ENCODE peak calls at places on chromosomes 6 and 20, in eight cellular contexts. F, B, H, C, D, J, K and V are unnamed samples.

GRCh38 chr6:5471044-5471443 is 209.7 kb downstream of the FARS2 start:
- DNase-seq in F (peak; percentile 45), B (peak; percentile 78), H (peak; percentile 70), C (peak; percentile 58), D (peak; percentile 83), J (no peak), K (no peak), V (peak; percentile 75)

GRCh38 chr6:79947191-79948173 is at the start of gene ELOVL4:
- DNase-seq in F (peak; percentile 50), B (peak; percentile 85), H (peak; percentile 78), C (peak; percentile 62), D (peak; percentile 78), J (no peak), K (peak; percentile 78), V (peak; percentile 90)

GRCh38 chr20:39117486-39117885 is 155.3 kb downstream of the DHX35 start:
- DNase-seq in F (no peak), B (no peak), H (peak; percentile 65), C (no peak), D (peak; percentile 54), J (no peak), K (no peak), V (peak; percentile 30)

GRCh38 chr6:132190815-132191175 is 210.5 kb downstream of the MOXD1 start:
- DNase-seq in F (no peak), B (no peak), H (peak; percentile 83), C (no peak), D (peak; percentile 85), J (no peak), K (no peak), V (no peak)

GRCh38 chr6:44999066-44999465 is 329.1 kb upstream of the RUNX2 start:
- DNase-seq in F (no peak), B (no peak), H (no peak), C (no peak), D (no peak), J (no peak), K (no peak), V (no peak)

GRCh38 chr20:4949833-4950178 is 51.5 kb downstream of the SLC23A2 start:
- DNase-seq in F (no peak), B (peak; percentile 28), H (peak; percentile 70), C (no peak), D (peak; percentile 73), J (no peak), K (no peak), V (peak; percentile 31)

GRCh38 chr6:158046201-158047119 is 64.8 kb downstream of the SYNJ2 start:
- DNase-seq in F (no peak), B (no peak), H (no peak), C (peak; percentile 17), D (no peak), J (no peak), K (no peak), V (no peak)

GRCh38 chr20:36248836-36249235 is 12.6 kb downstream of the AAR2 start:
- DNase-seq in F (no peak), B (no peak), H (no peak), C (no peak), D (no peak), J (no peak), K (no peak), V (no peak)

GRCh38 chr6:72955666-72956065 is 269.6 kb downstream of the KHDC1L start:
- DNase-seq in F (no peak), B (no peak), H (peak; percentile 44), C (no peak), D (no peak), J (no peak), K (no peak), V (no peak)

GRCh38 chr20:5482791-5483190 is 166.0 kb upstream of the PROKR2 start:
- DNase-seq in F (no peak), B (no peak), H (peak; percentile 62), C (no peak), D (peak; percentile 54), J (no peak), K (no peak), V (no peak)

GRCh38 chr20:57473246-57474042 is 51.5 kb downstream of the CTCFL start:
- DNase-seq in F (no peak), B (no peak), H (peak; percentile 29), C (no peak), D (peak; percentile 59), J (no peak), K (no peak), V (no peak)

GRCh38 chr6:21594427-21595264 is 1.1 kb downstream of the SOX4 start:
- DNase-seq in F (peak; percentile 55), B (peak; percentile 76), H (peak; percentile 71), C (peak; percentile 79), D (peak; percentile 83), J (no peak), K (peak; percentile 61), V (peak; percentile 48)

GRCh38 chr20:31572042-31572700 is 32.9 kb upstream of the ID1 start:
- DNase-seq in F (no peak), B (no peak), H (no peak), C (no peak), D (no peak), J (no peak), K (no peak), V (no peak)

GRCh38 chr6:39453956-39454524 is 131.5 kb upstream of the KCNK16 start:
- DNase-seq in F (no peak), B (no peak), H (no peak), C (no peak), D (no peak), J (no peak), K (no peak), V (no peak)

GRCh38 chr20:41047279-41047974 is 18.8 kb downstream of the TOP1 start:
- DNase-seq in F (no peak), B (no peak), H (no peak), C (no peak), D (no peak), J (no peak), K (no peak), V (no peak)

GRCh38 chr20:6579824-6580223 is 187.7 kb upstream of the BMP2 start:
- DNase-seq in F (no peak), B (no peak), H (no peak), C (no peak), D (no peak), J (no peak), K (no peak), V (no peak)

GRCh38 chr6:44043479-44044153 is 83.6 kb downstream of the MRPL14 start:
- DNase-seq in F (no peak), B (no peak), H (peak; percentile 60), C (no peak), D (no peak), J (no peak), K (no peak), V (peak; percentile 62)

GRCh38 chr6:128507337-128508310 is 12.8 kb downstream of the PTPRK start:
- DNase-seq in F (no peak), B (no peak), H (no peak), C (peak; percentile 58), D (peak; percentile 61), J (peak; percentile 36), K (no peak), V (no peak)

GRCh38 chr6:38501931-38502330 is 137.8 kb downstream of the BTBD9 start:
- DNase-seq in F (no peak), B (no peak), H (no peak), C (no peak), D (no peak), J (no peak), K (no peak), V (peak; percentile 94)

GRCh38 chr6:56888687-56889086 is 66.2 kb upstream of the BEND6 start:
- DNase-seq in F (no peak), B (no peak), H (no peak), C (no peak), D (no peak), J (no peak), K (no peak), V (no peak)

GRCh38 chr20:57210054-57210910 is 56.2 kb downstream of the BMP7 start:
- DNase-seq in F (no peak), B (no peak), H (no peak), C (peak; percentile 40), D (no peak), J (no peak), K (no peak), V (no peak)

GRCh38 chr6:136582702-136583471 is 32.7 kb upstream of the MAP7 start:
- DNase-seq in F (no peak), B (no peak), H (peak; percentile 95), C (no peak), D (peak; percentile 95), J (peak; percentile 63), K (no peak), V (no peak)

DNA sequence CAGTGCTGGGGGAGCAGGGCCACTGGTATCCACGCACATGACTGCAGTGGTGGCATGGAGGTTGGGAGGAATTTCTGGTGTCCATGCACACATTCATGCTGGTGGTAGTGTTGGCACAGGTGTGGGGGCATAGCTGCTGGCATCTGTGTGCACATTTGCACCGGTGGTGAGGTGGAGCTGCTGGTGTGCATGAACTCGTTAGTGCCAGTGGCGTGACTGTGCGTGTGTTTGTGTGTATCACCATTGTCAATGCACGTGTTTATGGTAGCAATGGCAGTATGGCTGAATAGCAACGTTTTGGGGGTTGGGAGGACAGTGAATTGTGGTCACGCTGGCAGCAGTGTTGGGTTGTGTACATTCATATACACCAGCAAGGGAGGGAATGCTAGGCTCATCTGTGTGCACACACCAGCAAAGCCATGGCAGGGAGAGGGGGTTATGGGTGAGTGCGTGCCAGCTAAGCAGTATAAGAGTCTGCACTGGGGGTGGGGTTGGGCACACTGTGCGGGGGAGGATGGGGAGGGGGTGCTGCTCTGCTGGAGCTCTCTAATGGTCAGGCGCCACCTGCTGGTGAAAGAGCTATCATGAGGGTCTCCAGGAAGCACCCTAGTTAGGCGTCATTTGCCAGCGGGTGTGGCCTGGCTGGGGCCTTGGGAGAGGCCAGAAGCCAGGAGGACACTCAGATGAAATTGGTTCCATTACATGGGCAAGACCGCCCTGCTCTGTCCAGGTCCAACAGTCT is 626.1 kb upstream of the ID4 start:
- DNase-seq in F (no peak), B (peak; percentile 56), H (no peak), C (no peak), D (no peak), J (no peak), K (no peak), V (peak; percentile 35)
- TF ChIP-seq CTCF in F (peak; percentile 44), B (peak; percentile 15), H (peak; percentile 7), C (no peak), D (no peak), J (no peak), K (no peak), V (no peak)

GRCh38 chr20:46639587-46639986 is 11.7 kb downstream of the SLC13A3 start:
- DNase-seq in F (no peak), B (no peak), H (no peak), C (no peak), D (no peak), J (no peak), K (no peak), V (no peak)
- H3K4me3 ChIP-seq in F (no peak overlapping the region), B (no peak overlapping the region), H (no peak overlapping the region), C (no peak overlapping the region), D (no peak overlapping the region), J (no peak overlapping the region), K (no peak overlapping the region), V (no peak overlapping the region)

GRCh38 chr6:14880052-14880451 is 365.8 kb upstream of the JARID2 start:
- DNase-seq in F (no peak), B (no peak), H (no peak), C (no peak), D (no peak), J (no peak), K (no peak), V (no peak)
- TF ChIP-seq CTCF in F (peak; percentile 32), B (no peak), H (no peak), C (no peak), D (no peak), J (no peak), K (no peak), V (no peak)

DNA sequence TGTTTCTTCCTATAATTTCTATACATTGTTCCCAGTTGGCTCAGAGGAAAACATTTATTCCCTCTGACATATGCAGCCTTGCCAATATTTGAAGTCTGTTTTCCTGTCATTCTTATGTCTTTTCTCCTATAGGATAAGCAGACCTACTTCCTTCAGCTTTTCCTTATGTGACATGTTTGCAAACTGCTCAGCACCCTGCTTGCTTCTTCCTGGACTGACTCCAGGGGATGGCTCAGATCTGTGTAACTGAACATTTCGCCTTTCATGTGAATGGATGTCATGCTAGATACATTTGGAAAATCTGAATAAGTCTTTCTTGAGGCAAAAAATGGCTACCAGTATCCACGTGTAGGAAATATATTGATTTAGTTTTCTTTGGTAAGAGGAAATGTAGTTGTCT is 113.2 kb downstream of the CARMIL1 start:
- DNase-seq in F (no peak), B (no peak), H (peak; percentile 17), C (no peak), D (peak; percentile 2), J (no peak), K (no peak), V (no peak)
- H3K4me3 ChIP-seq in F (no peak overlapping the region), B (no peak overlapping the region), H (no peak overlapping the region), C (no peak overlapping the region), D (no peak overlapping the region), J (no peak overlapping the region), K (no peak overlapping the region), V (no peak overlapping the region)